ENCODE peak calls at places on chromosome 13, in five cellular contexts. One of them, this sample, is unnamed.

GRCh38 chr13:77674802-77675201 is 22.7 kb upstream of the SLAIN1 start:
- DNase-seq in lung: no peak
- DNase-seq in NB4: no peak
- DNase-seq in neural progenitor cell: peak; percentile 23
- DNase-seq in suprapubic skin: no peak
- DNase-seq in this sample: no peak

GRCh38 chr13:24032674-24033073 is 127.8 kb upstream of the SPATA13 start:
- DNase-seq in neural progenitor cell: no peak
- DNase-seq in NB4: no peak
- DNase-seq in suprapubic skin: no peak
- DNase-seq in lung: peak; percentile 7
- DNase-seq in this sample: peak; percentile 56

GRCh38 chr13:36059366-36059765 is 71.8 kb downstream of the DCLK1 start:
- DNase-seq in NB4: no peak
- DNase-seq in neural progenitor cell: no peak
- DNase-seq in suprapubic skin: no peak
- DNase-seq in lung: no peak
- DNase-seq in this sample: no peak

GRCh38 chr13:59354665-59355064 is 809.1 kb downstream of the DIAPH3 start:
- DNase-seq in lung: no peak
- DNase-seq in suprapubic skin: no peak
- DNase-seq in NB4: no peak
- DNase-seq in neural progenitor cell: no peak
- DNase-seq in this sample: no peak

GRCh38 chr13:106155411-106155810 is 380.1 kb downstream of the EFNB2 start:
- DNase-seq in lung: no peak
- DNase-seq in neural progenitor cell: no peak
- DNase-seq in suprapubic skin: no peak
- DNase-seq in NB4: no peak
- DNase-seq in this sample: no peak

GRCh38 chr13:23656637-23657036 is 86.4 kb downstream of the TNFRSF19 start:
- DNase-seq in neural progenitor cell: no peak
- DNase-seq in suprapubic skin: no peak
- DNase-seq in NB4: peak; percentile 79
- DNase-seq in lung: no peak
- DNase-seq in this sample: peak; percentile 93

GRCh38 chr13:108700421-108701170 is 71.2 kb downstream of the MYO16 start:
- DNase-seq in lung: no peak
- DNase-seq in neural progenitor cell: no peak
- DNase-seq in suprapubic skin: no peak
- DNase-seq in NB4: no peak
- DNase-seq in this sample: peak; percentile 1

GRCh38 chr13:23743269-23743668 is 145.9 kb downstream of the MIPEP start:
- DNase-seq in suprapubic skin: no peak
- DNase-seq in neural progenitor cell: no peak
- DNase-seq in NB4: no peak
- DNase-seq in lung: no peak
- DNase-seq in this sample: peak; percentile 15

GRCh38 chr13:27595055-27595811 is 25.1 kb downstream of the LNX2 start:
- DNase-seq in NB4: no peak
- DNase-seq in suprapubic skin: no peak
- DNase-seq in neural progenitor cell: no peak
- DNase-seq in lung: no peak
- DNase-seq in this sample: no peak

GRCh38 chr13:112784811-112785418 is 95.1 kb downstream of the ATP11A start:
- DNase-seq in suprapubic skin: peak; percentile 47
- DNase-seq in lung: no peak
- DNase-seq in neural progenitor cell: no peak
- DNase-seq in NB4: no peak
- DNase-seq in this sample: no peak

GRCh38 chr13:40961224-40961623 is 57.9 kb downstream of the ELF1 start:
- DNase-seq in suprapubic skin: no peak
- DNase-seq in lung: no peak
- DNase-seq in NB4: peak; percentile 78
- DNase-seq in neural progenitor cell: no peak
- DNase-seq in this sample: no peak

GRCh38 chr13:30376426-30377311 is 45.6 kb upstream of the UBE2L5 start:
- DNase-seq in lung: peak; percentile 74
- DNase-seq in NB4: peak; percentile 86
- DNase-seq in neural progenitor cell: no peak
- DNase-seq in suprapubic skin: no peak
- DNase-seq in this sample: no peak

GRCh38 chr13:99686944-99687382 is 185.7 kb downstream of the TM9SF2 start:
- DNase-seq in NB4: no peak
- DNase-seq in lung: no peak
- DNase-seq in suprapubic skin: no peak
- DNase-seq in neural progenitor cell: peak; percentile 72
- DNase-seq in this sample: no peak

GRCh38 chr13:38045278-38046048 is 175.9 kb upstream of the TRPC4 start:
- DNase-seq in neural progenitor cell: peak; percentile 52
- DNase-seq in NB4: peak; percentile 52
- DNase-seq in lung: no peak
- DNase-seq in suprapubic skin: no peak
- DNase-seq in this sample: no peak

GRCh38 chr13:28220166-28220565 is 81.8 kb downstream of the PAN3 start:
- DNase-seq in NB4: no peak
- DNase-seq in lung: no peak
- DNase-seq in suprapubic skin: no peak
- DNase-seq in neural progenitor cell: no peak
- DNase-seq in this sample: peak; percentile 26

GRCh38 chr13:28438067-28438466 is 56.9 kb downstream of the FLT1 start:
- DNase-seq in lung: no peak
- DNase-seq in neural progenitor cell: no peak
- DNase-seq in suprapubic skin: no peak
- DNase-seq in NB4: no peak
- DNase-seq in this sample: no peak

GRCh38 chr13:43058318-43058674 is 34.9 kb downstream of the DNAJC15 start:
- DNase-seq in neural progenitor cell: no peak
- DNase-seq in lung: no peak
- DNase-seq in NB4: peak; percentile 20
- DNase-seq in suprapubic skin: no peak
- DNase-seq in this sample: peak; percentile 91

GRCh38 chr13:33676045-33676699 is 141.8 kb upstream of the RFC3 start:
- DNase-seq in suprapubic skin: no peak
- DNase-seq in lung: no peak
- DNase-seq in NB4: no peak
- DNase-seq in neural progenitor cell: no peak
- DNase-seq in this sample: peak; percentile 14

GRCh38 chr13:66748712-66749111 is 481.4 kb downstream of the PCDH9 start:
- DNase-seq in suprapubic skin: no peak
- DNase-seq in neural progenitor cell: no peak
- DNase-seq in NB4: no peak
- DNase-seq in lung: no peak
- DNase-seq in this sample: no peak

GRCh38 chr13:29733069-29733700 is 117.2 kb downstream of the UBL3 start:
- DNase-seq in suprapubic skin: no peak
- DNase-seq in neural progenitor cell: no peak
- DNase-seq in NB4: peak; percentile 95
- DNase-seq in lung: no peak
- DNase-seq in this sample: no peak

GRCh38 chr13:99971576-99972189 is at the start of gene ZIC5:
- DNase-seq in lung: no peak
- DNase-seq in neural progenitor cell: peak; percentile 95
- DNase-seq in suprapubic skin: no peak
- DNase-seq in NB4: no peak
- DNase-seq in this sample: no peak

GRCh38 chr13:36555151-36555986 is 118.5 kb upstream of the SERTM1 start:
- DNase-seq in lung: no peak
- DNase-seq in NB4: no peak
- DNase-seq in neural progenitor cell: no peak
- DNase-seq in suprapubic skin: no peak
- DNase-seq in this sample: no peak

GRCh38 chr13:75788494-75788991 is 152.4 kb downstream of the LMO7 start:
- DNase-seq in suprapubic skin: no peak
- DNase-seq in NB4: no peak
- DNase-seq in lung: peak; percentile 51
- DNase-seq in neural progenitor cell: no peak
- DNase-seq in this sample: peak; percentile 95

GRCh38 chr13:98315466-98315865 is 138.4 kb upstream of the RNF113B start:
- DNase-seq in NB4: no peak
- DNase-seq in neural progenitor cell: no peak
- DNase-seq in lung: no peak
- DNase-seq in suprapubic skin: no peak
- DNase-seq in this sample: peak; percentile 66

GRCh38 chr13:37141011-37141410 is 35.5 kb upstream of the CSNK1A1L start:
- DNase-seq in neural progenitor cell: no peak
- DNase-seq in NB4: no peak
- DNase-seq in lung: no peak
- DNase-seq in suprapubic skin: no peak
- DNase-seq in this sample: peak; percentile 16

GRCh38 chr13:58979851-58980250 is 1183.9 kb downstream of the DIAPH3 start:
- DNase-seq in suprapubic skin: no peak
- DNase-seq in neural progenitor cell: no peak
- DNase-seq in NB4: no peak
- DNase-seq in lung: no peak
- DNase-seq in this sample: no peak

GRCh38 chr13:75372517-75372916 is 109.5 kb downstream of the TBC1D4 start:
- DNase-seq in lung: no peak
- DNase-seq in neural progenitor cell: peak; percentile 46
- DNase-seq in NB4: peak; percentile 51
- DNase-seq in suprapubic skin: no peak
- DNase-seq in this sample: peak; percentile 69

GRCh38 chr13:99382428-99383133 is 75.4 kb upstream of the GPR183 start:
- DNase-seq in NB4: no peak
- DNase-seq in suprapubic skin: no peak
- DNase-seq in lung: no peak
- DNase-seq in neural progenitor cell: no peak
- DNase-seq in this sample: no peak

GRCh38 chr13:102693250-102693649 is 1.6 kb downstream of the METTL21C start:
- DNase-seq in neural progenitor cell: no peak
- DNase-seq in lung: no peak
- DNase-seq in suprapubic skin: no peak
- DNase-seq in NB4: no peak
- DNase-seq in this sample: no peak

GRCh38 chr13:25046274-25046984 is 49.5 kb upstream of the PABPC3 start:
- DNase-seq in lung: no peak
- DNase-seq in suprapubic skin: no peak
- DNase-seq in neural progenitor cell: peak; percentile 72
- DNase-seq in NB4: no peak
- DNase-seq in this sample: no peak

GRCh38 chr13:42153371-42153770 is 104.9 kb downstream of the DGKH start:
- DNase-seq in neural progenitor cell: no peak
- DNase-seq in lung: no peak
- DNase-seq in suprapubic skin: no peak
- DNase-seq in NB4: no peak
- DNase-seq in this sample: no peak

GRCh38 chr13:77388944-77389616 is 62.2 kb upstream of the MYCBP2 start:
- DNase-seq in neural progenitor cell: no peak
- DNase-seq in lung: no peak
- DNase-seq in NB4: peak; percentile 32
- DNase-seq in suprapubic skin: no peak
- DNase-seq in this sample: no peak

GRCh38 chr13:96771501-96772367 is 222.5 kb downstream of the OXGR1 start:
- DNase-seq in NB4: peak; percentile 58
- DNase-seq in suprapubic skin: no peak
- DNase-seq in neural progenitor cell: no peak
- DNase-seq in lung: no peak
- DNase-seq in this sample: no peak

DNA sequence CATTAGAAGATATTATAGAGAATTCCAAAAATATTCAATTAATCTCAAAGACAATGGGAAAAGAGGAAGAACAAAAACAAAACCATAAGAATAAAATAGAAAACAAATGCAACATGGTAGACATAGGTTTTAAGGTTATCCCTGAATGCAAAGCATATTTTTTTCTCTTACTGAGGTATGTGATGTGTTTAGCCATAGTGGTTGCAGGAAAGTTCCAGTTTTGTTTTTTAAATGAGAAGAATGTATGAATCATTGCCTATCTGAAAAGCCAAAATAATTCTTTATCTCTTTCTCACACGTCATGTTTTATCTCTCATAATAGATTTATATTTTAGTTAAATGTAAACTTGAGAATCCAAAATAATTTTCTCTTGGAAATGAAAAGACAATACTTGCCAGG is 2591.7 kb upstream of the PCDH20 start:
- DNase-seq in neural progenitor cell: no peak
- DNase-seq in suprapubic skin: no peak
- DNase-seq in lung: no peak
- DNase-seq in NB4: no peak
- DNase-seq in this sample: no peak
- H3K4me3 ChIP-seq in neural progenitor cell: no peak overlapping the region
- H3K4me3 ChIP-seq in suprapubic skin: no peak overlapping the region
- H3K4me3 ChIP-seq in lung: no peak overlapping the region
- H3K4me3 ChIP-seq in NB4: no peak overlapping the region
- H3K4me3 ChIP-seq in this sample: no peak overlapping the region

GRCh38 chr13:71867101-71867814 is at the start of gene DACH1:
- DNase-seq in suprapubic skin: peak; percentile 73
- DNase-seq in neural progenitor cell: peak; percentile 86
- DNase-seq in NB4: peak; percentile 97
- DNase-seq in lung: peak; percentile 57
- DNase-seq in this sample: peak; percentile 63
- TF ChIP-seq CTCF in suprapubic skin: no peak
- TF ChIP-seq CTCF in neural progenitor cell: no peak
- TF ChIP-seq CTCF in NB4: no peak
- TF ChIP-seq CTCF in lung: no peak
- TF ChIP-seq CTCF in this sample: no peak

DNA sequence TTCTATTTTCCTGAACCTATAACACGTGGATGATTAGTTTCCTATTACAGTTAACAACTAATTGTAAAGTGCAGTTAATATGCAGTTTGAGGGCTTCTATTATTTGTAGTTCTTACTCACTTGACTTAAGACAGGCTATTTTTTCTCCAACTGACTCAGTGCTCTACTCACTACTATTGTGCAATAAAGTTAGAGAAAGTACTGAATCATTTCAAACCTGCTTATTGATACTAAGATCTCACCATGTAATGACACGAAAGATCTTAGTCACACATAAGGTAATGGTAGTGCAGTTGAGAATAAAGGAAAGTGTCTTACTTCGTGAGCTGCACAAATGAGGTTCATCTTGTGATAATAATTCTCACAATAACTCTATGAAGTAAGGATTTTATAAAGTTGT is 22.8 kb upstream of the ITM2B start:
- DNase-seq in lung: no peak
- DNase-seq in NB4: peak; percentile 80
- DNase-seq in suprapubic skin: no peak
- DNase-seq in neural progenitor cell: no peak
- DNase-seq in this sample: peak; percentile 62
- H3K4me3 ChIP-seq in lung: no peak overlapping the region
- H3K4me3 ChIP-seq in NB4: no peak overlapping the region
- H3K4me3 ChIP-seq in suprapubic skin: no peak overlapping the region
- H3K4me3 ChIP-seq in neural progenitor cell: no peak overlapping the region
- H3K4me3 ChIP-seq in this sample: no peak overlapping the region

DNA sequence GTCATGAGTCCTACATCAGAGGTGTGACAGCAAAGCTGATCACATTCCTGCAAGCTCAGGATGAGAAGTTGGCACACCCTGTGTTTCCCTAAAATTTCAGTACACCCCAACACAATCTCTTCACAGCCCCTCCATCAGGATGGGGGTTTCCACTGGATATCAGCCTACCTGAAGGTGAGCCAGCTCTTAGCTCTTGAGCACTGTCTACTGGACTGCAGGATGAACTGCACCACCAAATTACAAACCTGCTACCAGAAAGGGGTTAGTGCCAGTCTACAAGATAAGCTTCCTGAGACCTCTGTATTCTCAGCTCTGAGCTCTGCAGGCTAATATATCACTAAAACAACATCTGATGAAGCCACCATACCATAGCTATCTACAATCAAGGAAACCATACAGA is 1616.2 kb upstream of the SPRY2 start:
- DNase-seq in lung: no peak
- DNase-seq in neural progenitor cell: peak; percentile 15
- DNase-seq in NB4: peak; percentile 13
- DNase-seq in suprapubic skin: no peak
- DNase-seq in this sample: no peak
- TF ChIP-seq CTCF in lung: no peak
- TF ChIP-seq CTCF in neural progenitor cell: peak; percentile 46
- TF ChIP-seq CTCF in NB4: peak; percentile 53
- TF ChIP-seq CTCF in suprapubic skin: no peak
- TF ChIP-seq CTCF in this sample: no peak

This sample was measured in foreskin fibroblast.